ENCODE peak calls at places on chromosomes 1 and 21, in five cellular contexts. M is small intestine, B is HepG2, K is left ventricle myocardium inferior, J is body of pancreas. C is an unnamed sample.

GRCh38 chr1:182625716-182626504 is 21.7 kb upstream of the RGS16 start:
- DNase-seq in M (no peak), B (no peak), K (no peak), J (no peak), C (no peak)

GRCh38 chr1:162074548-162074947 is 5.1 kb downstream of the NOS1AP start:
- DNase-seq in M (no peak), B (peak; percentile 28), K (no peak), J (no peak), C (no peak)

GRCh38 chr1:47758341-47759237 is 238.6 kb downstream of the TRABD2B start:
- DNase-seq in M (no peak), B (no peak), K (no peak), J (no peak), C (peak; percentile 44)

GRCh38 chr1:228860911-228861829 is 125.9 kb downstream of the RHOU start:
- DNase-seq in M (peak; percentile 98), B (peak; percentile 97), K (no peak), J (peak; percentile 85), C (peak; percentile 88)

GRCh38 chr1:209154916-209155315 is 428.6 kb upstream of the CAMK1G start:
- DNase-seq in M (no peak), B (no peak), K (no peak), J (no peak), C (no peak)

GRCh38 chr1:37732111-37732780 is 32.7 kb downstream of the EPHA10 start:
- DNase-seq in M (peak; percentile 88), B (peak; percentile 81), K (no peak), J (no peak), C (peak; percentile 45)

GRCh38 chr1:235952950-235953615 is 86.4 kb upstream of the LYST start:
- DNase-seq in M (no peak), B (no peak), K (no peak), J (no peak), C (no peak)

GRCh38 chr1:181398544-181398943 is 84.8 kb upstream of the CACNA1E start:
- DNase-seq in M (no peak), B (no peak), K (no peak), J (no peak), C (no peak)

GRCh38 chr1:164716992-164717703 is 158.2 kb downstream of the PBX1 start:
- DNase-seq in M (no peak), B (no peak), K (no peak), J (peak; percentile 33), C (no peak)

GRCh38 chr1:43427524-43427923 is 26.2 kb downstream of the HYI start:
- DNase-seq in M (peak; percentile 61), B (no peak), K (no peak), J (peak; percentile 21), C (no peak)

GRCh38 chr1:198774418-198774817 is 135.6 kb downstream of the PTPRC start:
- DNase-seq in M (no peak), B (no peak), K (no peak), J (no peak), C (no peak)

GRCh38 chr1:67211589-67212563 is 45.6 kb downstream of the IL23R start:
- DNase-seq in M (peak; percentile 29), B (peak; percentile 13), K (no peak), J (peak; percentile 54), C (peak; percentile 70)

GRCh38 chr1:52139817-52140540 is 1.9 kb upstream of the ZFYVE9 start:
- DNase-seq in M (no peak), B (no peak), K (no peak), J (peak; percentile 6), C (peak; percentile 23)

GRCh38 chr1:238252033-238252802 is 361.5 kb upstream of the ZP4 start:
- DNase-seq in M (peak; percentile 81), B (no peak), K (peak; percentile 41), J (peak; percentile 80), C (peak; percentile 73)

GRCh38 chr1:164706596-164706995 is 147.6 kb downstream of the PBX1 start:
- DNase-seq in M (peak; percentile 30), B (no peak), K (no peak), J (no peak), C (no peak)

GRCh38 chr1:40919475-40920011 is 57.4 kb upstream of the CITED4 start:
- DNase-seq in M (peak; percentile 4), B (peak; percentile 97), K (no peak), J (peak; percentile 92), C (no peak)

GRCh38 chr1:73862343-73862742 is 335.6 kb downstream of the LRRIQ3 start:
- DNase-seq in M (no peak), B (no peak), K (no peak), J (no peak), C (no peak)

GRCh38 chr1:205656236-205656635 is 24.1 kb downstream of the SLC45A3 start:
- DNase-seq in M (no peak), B (no peak), K (no peak), J (no peak), C (no peak)

GRCh38 chr1:179175011-179175934 is 54.2 kb downstream of the ABL2 start:
- DNase-seq in M (no peak), B (no peak), K (no peak), J (peak; percentile 18), C (no peak)

GRCh38 chr1:14894811-14895524 is 258.6 kb upstream of the TMEM51 start:
- DNase-seq in M (peak; percentile 46), B (no peak), K (no peak), J (peak; percentile 48), C (no peak)

GRCh38 chr1:3821004-3821933 is 25.0 kb upstream of the LRRC47 start:
- DNase-seq in M (no peak), B (no peak), K (no peak), J (no peak), C (no peak)

DNA sequence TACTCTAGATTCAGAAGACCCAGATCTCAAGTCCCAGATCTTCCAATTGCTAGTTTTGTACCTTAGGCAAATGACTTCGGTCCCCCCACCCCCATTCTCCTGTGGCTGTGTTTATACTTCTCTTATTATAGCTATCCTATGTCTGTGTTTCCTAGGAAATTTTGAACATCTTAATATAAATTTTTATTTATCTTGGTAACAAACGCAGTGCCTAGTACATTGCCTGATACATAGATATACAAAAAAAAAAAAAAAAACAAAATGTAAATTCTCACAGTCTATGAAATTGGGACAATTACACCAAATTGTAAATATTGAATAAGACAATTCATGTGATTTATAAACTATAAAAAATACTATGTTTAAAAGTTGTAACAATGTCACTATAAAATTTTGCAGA is 84.1 kb upstream of the SLC44A3 start:
- DNase-seq in M (no peak), B (no peak), K (no peak), J (no peak), C (no peak)
- H3K4me1 ChIP-seq in M (peaks cover 11% of the 10 kb centered on the region), B (peaks cover 32% of the 10 kb centered on the region), K (peaks cover 26% of the 10 kb centered on the region), J (peaks cover 12% of the 10 kb centered on the region), C (peaks cover 25% of the 10 kb centered on the region)

GRCh38 chr1:2206813-2207488 is 12.4 kb upstream of the FAAP20 start:
- DNase-seq in M (no peak), B (no peak), K (no peak), J (no peak), C (no peak)
- H3K4me1 ChIP-seq in M (peaks cover 8% of the 10 kb centered on the region), B (peaks cover 70% of the 10 kb centered on the region), K (peaks cover 68% of the 10 kb centered on the region), J (peaks cover 42% of the 10 kb centered on the region), C (peaks cover 41% of the 10 kb centered on the region)

GRCh38 chr1:175866776-175867175 is 123.4 kb upstream of the TNR start:
- DNase-seq in M (no peak), B (no peak), K (no peak), J (no peak), C (no peak)
- H3K4me1 ChIP-seq in M (no peaks in the 10 kb centered on the region), B (no peaks in the 10 kb centered on the region), K (peaks cover 6% of the 10 kb centered on the region), J (no peaks in the 10 kb centered on the region), C (no peaks in the 10 kb centered on the region)

DNA sequence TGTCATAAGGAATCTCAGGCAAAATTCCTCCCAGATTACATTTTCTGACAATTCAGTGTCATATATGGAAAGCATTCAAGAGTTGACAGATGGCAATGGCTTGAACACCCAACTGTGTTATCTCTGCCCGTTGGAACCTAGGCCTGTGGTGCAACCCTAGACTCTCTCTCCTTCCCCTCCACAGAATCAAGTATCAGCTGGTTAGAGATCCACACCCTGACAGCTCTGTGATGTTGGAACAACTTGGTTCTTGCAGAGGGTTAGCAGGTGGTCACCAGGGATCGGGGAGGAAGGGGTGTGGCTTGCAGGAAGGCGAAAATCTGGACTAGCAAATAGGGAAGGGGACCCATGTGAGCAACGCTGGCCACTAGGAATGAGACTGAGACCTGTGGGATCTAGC is 26.3 kb downstream of the PCSK9 start:
- DNase-seq in M (no peak), B (no peak), K (no peak), J (no peak), C (no peak)
- H3K4me1 ChIP-seq in M (no peaks in the 10 kb centered on the region), B (no peaks in the 10 kb centered on the region), K (peaks cover 64% of the 10 kb centered on the region), J (no peaks in the 10 kb centered on the region), C (peaks cover 6% of the 10 kb centered on the region)

GRCh38 chr21:37370152-37371040 is 3.8 kb downstream of the DYRK1A start:
- DNase-seq in M (no peak), B (no peak), K (no peak), J (no peak), C (no peak)
- H3K4me1 ChIP-seq in M (peaks cover 13% of the 10 kb centered on the region), B (peaks cover 60% of the 10 kb centered on the region), K (peaks cover 85% of the 10 kb centered on the region), J (peaks cover 61% of the 10 kb centered on the region), C (peaks cover 28% of the 10 kb centered on the region)

C was measured in hepatocyte.